ENCODE peak calls at places on chromosomes 12 and 14, in nine cellular contexts. E is body of pancreas, T is stomach, L is A549, B is ACHN, M is MV-4-11, W is H54, D is endodermal cell, P is lower leg skin. K is an unnamed sample.
A peak's percentile ranks its signal among the peaks of the same experiment; 100 is the strongest.

GRCh38 chr14:104393898-104394605 is 185.5 kb upstream of the C14orf180 start:
- DNase-seq in E (peak; percentile 28), T (peak; percentile 63), L (no peak), B (no peak), M (no peak), W (no peak), D (no peak), P (peak; percentile 92), K (peak; percentile 83)

GRCh38 chr12:52045794-52046199 is 5.4 kb upstream of the NR4A1 start:
- DNase-seq in E (peak; percentile 52), T (peak; percentile 64), L (peak; percentile 60), B (no peak), M (peak; percentile 66), W (no peak), D (no peak), P (no peak), K (no peak)

GRCh38 chr12:68317047-68317667 is 15.0 kb downstream of the MDM1 start:
- DNase-seq in E (peak; percentile 54), T (no peak), L (peak; percentile 56), B (peak; percentile 68), M (peak; percentile 22), W (no peak), D (no peak), P (no peak), K (peak; percentile 46)

GRCh38 chr14:69137456-69138188 is 15.3 kb downstream of the DCAF5 start:
- DNase-seq in E (no peak), T (no peak), L (no peak), B (no peak), M (no peak), W (no peak), D (no peak), P (no peak), K (no peak)

GRCh38 chr14:92701826-92702225 is 46.6 kb downstream of the LGMN start:
- DNase-seq in E (no peak), T (no peak), L (no peak), B (no peak), M (no peak), W (no peak), D (no peak), P (no peak), K (no peak)

GRCh38 chr12:111143216-111143756 is 222.9 kb upstream of the MYL2 start:
- DNase-seq in E (no peak), T (no peak), L (no peak), B (no peak), M (no peak), W (no peak), D (no peak), P (no peak), K (no peak)

GRCh38 chr12:7117670-7118069 is 8.7 kb upstream of the C1RL start:
- DNase-seq in E (no peak), T (no peak), L (no peak), B (no peak), M (no peak), W (no peak), D (no peak), P (no peak), K (no peak)

GRCh38 chr12:26153421-26154154 is 28.8 kb upstream of the BHLHE41 start:
- DNase-seq in E (peak; percentile 81), T (no peak), L (peak; percentile 79), B (peak; percentile 99), M (peak; percentile 15), W (peak; percentile 36), D (no peak), P (no peak), K (no peak)

GRCh38 chr12:49954863-49955830 is 4.6 kb downstream of the AQP2 start:
- DNase-seq in E (no peak), T (no peak), L (no peak), B (no peak), M (no peak), W (no peak), D (peak; percentile 81), P (no peak), K (no peak)

GRCh38 chr14:104665663-104666522 is 23.5 kb upstream of the INF2 start:
- DNase-seq in E (peak; percentile 71), T (peak; percentile 80), L (peak; percentile 77), B (peak; percentile 17), M (no peak), W (peak; percentile 67), D (peak; percentile 87), P (no peak), K (peak; percentile 71)

GRCh38 chr14:92980866-92981265 is 57.9 kb downstream of the CHGA start:
- DNase-seq in E (no peak), T (no peak), L (no peak), B (no peak), M (no peak), W (no peak), D (no peak), P (no peak), K (no peak)

GRCh38 chr14:71403673-71404072 is 496.4 kb downstream of the PCNX1 start:
- DNase-seq in E (no peak), T (no peak), L (peak; percentile 20), B (peak; percentile 25), M (peak; percentile 22), W (no peak), D (no peak), P (no peak), K (peak; percentile 45)

GRCh38 chr12:14283489-14284144 is 81.9 kb upstream of the ATF7IP start:
- DNase-seq in E (no peak), T (no peak), L (no peak), B (no peak), M (peak; percentile 49), W (no peak), D (peak; percentile 64), P (no peak), K (no peak)

GRCh38 chr14:32620724-32621123 is 291.6 kb downstream of the AKAP6 start:
- DNase-seq in E (no peak), T (no peak), L (no peak), B (no peak), M (no peak), W (no peak), D (no peak), P (no peak), K (no peak)

GRCh38 chr14:89669209-89669608 is 252.2 kb upstream of the FOXN3 start:
- DNase-seq in E (peak; percentile 55), T (no peak), L (no peak), B (no peak), M (peak; percentile 89), W (no peak), D (no peak), P (no peak), K (peak; percentile 22)

GRCh38 chr12:157644-158043 is 56.3 kb downstream of the SLC6A12 start:
- DNase-seq in E (no peak), T (no peak), L (no peak), B (no peak), M (no peak), W (no peak), D (no peak), P (no peak), K (no peak)

GRCh38 chr12:96427269-96427729 is 27.1 kb upstream of the CDK17 start:
- DNase-seq in E (peak; percentile 54), T (peak; percentile 33), L (peak; percentile 83), B (peak; percentile 99), M (peak; percentile 61), W (peak; percentile 51), D (peak; percentile 74), P (peak; percentile 91), K (peak; percentile 48)

GRCh38 chr14:63192085-63192484 is 12.2 kb upstream of the RHOJ start:
- DNase-seq in E (no peak), T (no peak), L (no peak), B (no peak), M (peak; percentile 62), W (no peak), D (no peak), P (no peak), K (no peak)

GRCh38 chr14:68756734-68757133 is 36.1 kb downstream of the ZFP36L1 start:
- DNase-seq in E (no peak), T (no peak), L (no peak), B (no peak), M (no peak), W (no peak), D (no peak), P (no peak), K (no peak)

GRCh38 chr12:5456025-5456424 is 24.1 kb downstream of the NTF3 start:
- DNase-seq in E (no peak), T (no peak), L (no peak), B (no peak), M (no peak), W (no peak), D (no peak), P (no peak), K (no peak)

GRCh38 chr14:81676395-81676794 is 142.7 kb upstream of the SEL1L start:
- DNase-seq in E (no peak), T (no peak), L (no peak), B (no peak), M (no peak), W (no peak), D (no peak), P (no peak), K (no peak)

GRCh38 chr12:12008931-12009611 is 61.7 kb upstream of the BCL2L14 start:
- DNase-seq in E (peak; percentile 20), T (no peak), L (no peak), B (peak; percentile 42), M (peak; percentile 90), W (peak; percentile 75), D (peak; percentile 91), P (peak; percentile 84), K (peak; percentile 69)

GRCh38 chr12:3988519-3989217 is 115.5 kb upstream of the PARP11 start:
- DNase-seq in E (no peak), T (no peak), L (no peak), B (no peak), M (peak; percentile 16), W (no peak), D (no peak), P (no peak), K (no peak)

K was measured in activated CD4-positive, alpha-beta memory T cell treated with anti-CD3 and anti-CD28 coated beads, Interleukin-2, amount 10 ng/mL, durations not matched to agents 7 days and 5 days.